ENCODE peak calls at places on chromosomes 12 and 14, in eight cellular contexts. L, G, U, Q, I, Y, W and C are unnamed samples.
A peak's percentile ranks its signal among the peaks of the same experiment; 100 is the strongest.

GRCh38 chr12:2291182-2291832 is 238.5 kb downstream of the CACNA1C start:
- DNase-seq in W (no peak), G (peak; percentile 52), L (peak; percentile 60), Y (peak; percentile 41), U (no peak), Q (peak; percentile 7), I (no peak), C (no peak)

GRCh38 chr12:111029305-111029704 is 108.9 kb upstream of the MYL2 start:
- DNase-seq in W (no peak), I (no peak), L (no peak), G (no peak), Q (no peak), Y (no peak), U (no peak), C (no peak)

GRCh38 chr12:121789800-121790748 is 3.4 kb downstream of the RHOF start:
- DNase-seq in G (no peak), Q (peak; percentile 94), U (peak; percentile 80), W (peak; percentile 74), L (peak; percentile 77), I (peak; percentile 88), Y (no peak), C (no peak)

GRCh38 chr12:16594796-16595195 is 11.2 kb downstream of the LMO3 start:
- DNase-seq in I (no peak), Y (no peak), Q (no peak), G (no peak), W (no peak), U (no peak), L (no peak), C (no peak)

GRCh38 chr14:21090194-21090939 is 8.1 kb downstream of the ZNF219 start:
- DNase-seq in I (peak; percentile 84), G (no peak), W (no peak), Q (no peak), L (no peak), Y (no peak), U (no peak), C (no peak)

GRCh38 chr12:26028953-26029740 is 70.7 kb downstream of the RASSF8 start:
- DNase-seq in U (no peak), Q (no peak), G (peak; percentile 40), W (no peak), L (no peak), Y (peak; percentile 80), I (no peak), C (no peak)

GRCh38 chr12:44379827-44380226 is 496.3 kb downstream of the NELL2 start:
- DNase-seq in I (no peak), W (no peak), L (no peak), Q (no peak), Y (no peak), U (no peak), G (no peak), C (no peak)

GRCh38 chr12:2936301-2936700 is 22.9 kb upstream of the TEAD4 start:
- DNase-seq in Y (no peak), Q (no peak), I (no peak), U (no peak), W (no peak), L (peak; percentile 63), G (no peak), C (no peak)

GRCh38 chr12:131979606-131980005 is 29.9 kb downstream of the EP400 start:
- DNase-seq in L (no peak), I (no peak), G (no peak), W (no peak), Y (no peak), Q (no peak), U (no peak), C (peak; percentile 43)

GRCh38 chr14:68564826-68565760 is 227.8 kb downstream of the ZFP36L1 start:
- DNase-seq in I (no peak), L (no peak), U (no peak), Q (no peak), W (no peak), Y (no peak), G (no peak), C (no peak)

GRCh38 chr14:33765251-33765650 is 185.6 kb downstream of the EGLN3 start:
- DNase-seq in W (no peak), I (no peak), U (peak; percentile 30), Y (no peak), L (no peak), G (no peak), Q (no peak), C (no peak)

DNA sequence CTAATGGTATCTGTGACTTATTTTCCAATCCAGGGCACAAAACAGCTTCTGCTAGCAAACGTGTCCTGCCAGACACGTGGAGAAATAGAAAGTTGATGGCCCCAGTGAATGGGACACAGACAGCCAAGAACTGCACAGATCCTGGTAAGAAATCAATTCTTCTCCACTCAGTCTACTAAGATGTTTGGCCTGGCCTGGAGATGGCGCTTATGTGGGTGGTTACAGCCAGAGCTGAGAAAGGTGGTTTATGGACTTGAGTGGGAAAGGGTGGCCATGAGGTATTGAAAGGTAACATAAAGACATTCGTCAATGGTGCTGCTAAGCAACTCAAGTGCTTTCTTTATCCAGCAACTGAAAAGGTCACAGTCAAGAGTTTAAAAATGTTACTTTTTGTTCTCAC is 2.9 kb downstream of the SLC24A4 start:
- DNase-seq in U (no peak), L (no peak), I (no peak), Y (no peak), Q (no peak), W (no peak), G (no peak), C (no peak)
- H3K27me3 ChIP-seq in U (peaks cover 34% of the 10 kb centered on the region), L (peaks cover 38% of the 10 kb centered on the region), I (no peaks in the 10 kb centered on the region), Y (peaks cover 34% of the 10 kb centered on the region), Q (peaks cover 3% of the 10 kb centered on the region), W (peaks cover 79% of the 10 kb centered on the region), G (no peaks in the 10 kb centered on the region), C (no peaks in the 10 kb centered on the region)

GRCh38 chr14:40618225-40618898 is 988.3 kb upstream of the LRFN5 start:
- DNase-seq in Q (no peak), G (no peak), I (no peak), U (no peak), Y (no peak), L (no peak), W (no peak), C (no peak)

GRCh38 chr14:40629144-40629543 is 977.5 kb upstream of the LRFN5 start:
- DNase-seq in W (no peak), I (no peak), L (no peak), Y (no peak), G (no peak), Q (no peak), U (no peak), C (no peak)

DNA sequence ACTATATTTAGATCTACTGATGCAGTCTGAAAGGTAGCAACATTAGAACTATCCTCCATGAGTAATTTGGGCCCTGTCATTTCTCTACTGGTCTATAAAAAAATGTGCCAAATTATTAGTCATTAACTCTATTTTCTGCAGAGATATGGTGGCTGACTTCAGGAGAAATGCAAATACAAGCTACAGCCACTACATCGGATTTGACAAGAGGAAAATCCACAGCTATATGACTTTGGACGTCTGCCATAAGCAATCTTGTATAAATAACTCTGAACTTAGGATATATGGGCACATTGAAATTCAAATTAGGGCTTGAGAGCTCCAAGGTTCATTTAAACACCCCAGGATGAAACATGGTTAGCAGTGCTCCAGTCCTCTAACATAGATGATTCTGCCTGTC is 983.0 kb upstream of the LRFN5 start:
- DNase-seq in G (no peak), Q (no peak), I (no peak), U (no peak), L (no peak), Y (no peak), W (no peak), C (no peak)
- H3K9me3 ChIP-seq in G (no peaks in the 10 kb centered on the region), Q (no peaks in the 10 kb centered on the region), I (no peaks in the 10 kb centered on the region), U (no peaks in the 10 kb centered on the region), L (no peaks in the 10 kb centered on the region), Y (no peaks in the 10 kb centered on the region), W (no peaks in the 10 kb centered on the region), C (no peaks in the 10 kb centered on the region)

GRCh38 chr14:100982764-100983163 is 79.2 kb upstream of the RTL1 start:
- DNase-seq in Y (no peak), I (no peak), Q (no peak), W (no peak), L (no peak), G (peak; percentile 36), U (no peak), C (no peak)

GRCh38 chr14:100982356-100982755 is 78.8 kb upstream of the RTL1 start:
- DNase-seq in I (no peak), L (no peak), U (no peak), W (no peak), Q (no peak), Y (no peak), G (no peak), C (no peak)

GRCh38 chr14:100983710-100984109 is 80.2 kb upstream of the RTL1 start:
- DNase-seq in Y (no peak), U (no peak), L (no peak), W (no peak), G (no peak), I (no peak), Q (no peak), C (no peak)

GRCh38 chr14:100980823-100981222 is 77.3 kb upstream of the RTL1 start:
- DNase-seq in I (no peak), Y (no peak), Q (no peak), U (no peak), W (no peak), G (no peak), L (no peak), C (no peak)

DNA sequence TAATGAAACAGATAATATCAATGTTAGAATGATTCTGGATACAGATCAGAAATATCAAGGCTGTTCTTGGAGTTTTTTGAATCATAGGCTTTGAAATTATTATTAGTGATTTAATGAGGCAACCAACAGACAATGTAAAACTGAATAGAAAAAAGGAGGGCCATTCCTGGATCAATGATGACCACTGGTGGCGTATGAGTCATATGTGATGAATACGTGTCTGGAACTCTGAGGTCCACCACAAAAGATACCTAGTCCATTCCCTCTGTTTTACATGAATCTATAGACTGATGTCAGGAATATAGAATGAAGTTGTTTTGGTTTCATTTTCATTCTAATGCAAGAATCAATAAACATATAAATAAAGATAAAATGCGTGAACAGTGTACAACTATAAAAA is 78.3 kb upstream of the RTL1 start:
- DNase-seq in L (no peak), Q (no peak), W (no peak), G (peak; percentile 35), Y (no peak), U (no peak), I (no peak), C (no peak)
- H3K4me1 ChIP-seq in L (no peaks in the 10 kb centered on the region), Q (no peaks in the 10 kb centered on the region), W (no peaks in the 10 kb centered on the region), G (peaks cover 46% of the 10 kb centered on the region), Y (no peaks in the 10 kb centered on the region), U (no peaks in the 10 kb centered on the region), I (no peaks in the 10 kb centered on the region), C (no peaks in the 10 kb centered on the region)

GRCh38 chr14:70080081-70080480 is 108.7 kb downstream of the SLC8A3 start:
- DNase-seq in W (no peak), L (no peak), G (no peak), I (no peak), Q (no peak), U (no peak), Y (no peak), C (no peak)

GRCh38 chr14:70087380-70087697 is 101.4 kb downstream of the SLC8A3 start:
- DNase-seq in L (no peak), G (no peak), W (no peak), I (no peak), Y (no peak), U (no peak), Q (no peak), C (no peak)

GRCh38 chr14:70078329-70078728 is 110.4 kb downstream of the SLC8A3 start:
- DNase-seq in W (no peak), I (no peak), L (no peak), Q (no peak), U (no peak), Y (no peak), G (no peak), C (no peak)

GRCh38 chr14:70086685-70087379 is 101.9 kb downstream of the SLC8A3 start:
- DNase-seq in Q (no peak), U (no peak), W (no peak), Y (peak; percentile 62), I (no peak), G (peak; percentile 23), L (no peak), C (no peak)

GRCh38 chr14:70084226-70084625 is 104.5 kb downstream of the SLC8A3 start:
- DNase-seq in Y (no peak), U (no peak), I (no peak), L (no peak), G (no peak), Q (no peak), W (no peak), C (no peak)
- H3K27me3 ChIP-seq in Y (no peaks in the 10 kb centered on the region), U (no peaks in the 10 kb centered on the region), I (no peaks in the 10 kb centered on the region), L (no peaks in the 10 kb centered on the region), G (peaks cover 49% of the 10 kb centered on the region), Q (peaks cover 3% of the 10 kb centered on the region), W (peaks cover 49% of the 10 kb centered on the region), C (peaks cover 3% of the 10 kb centered on the region)